ENCODE peak calls at places on chromosomes 2 and 18, in four cellular contexts. V, H, L and N are unnamed samples.

GRCh38 chr2:53633441-53633840 is 134.2 kb upstream of the CHAC2 start:
- DNase-seq in L (peak), H (peak), V (no peak), N (no peak)

GRCh38 chr2:74128206-74128605 is 19.5 kb downstream of the BOLA3 start:
- DNase-seq in H (no peak), L (no peak), V (no peak), N (no peak)

GRCh38 chr2:220144411-220144810 is 517.0 kb downstream of the SLC4A3 start:
- DNase-seq in H (no peak), V (no peak), L (no peak), N (no peak)

GRCh38 chr2:103823847-103824246 is 1030.1 kb upstream of the POU3F3 start:
- DNase-seq in L (no peak), H (no peak), V (no peak), N (no peak)

GRCh38 chr2:76210551-76210950 is 499.8 kb upstream of the GCFC2 start:
- DNase-seq in L (no peak), V (no peak), H (no peak), N (no peak)

GRCh38 chr18:36249392-36249791 is 48.1 kb upstream of the FHOD3 start:
- DNase-seq in L (no peak), H (no peak), V (no peak), N (no peak)

GRCh38 chr2:150878347-150878746 is 383.3 kb downstream of the RBM43 start:
- DNase-seq in V (peak), H (no peak), L (peak), N (no peak)

GRCh38 chr2:11446733-11447248 is 19.2 kb downstream of the E2F6 start:
- DNase-seq in H (peak), L (peak), V (peak), N (peak)

GRCh38 chr2:207252979-207253640 is 87.4 kb upstream of the KLF7 start:
- DNase-seq in H (peak), L (no peak), V (no peak), N (no peak)

GRCh38 chr2:167191588-167191987 is 303.3 kb downstream of the XIRP2 start:
- DNase-seq in L (no peak), H (no peak), V (no peak), N (no peak)

GRCh38 chr2:126975671-126976655 is 77.3 kb downstream of the TEX51 start:
- DNase-seq in V (no peak), H (peak), L (no peak), N (no peak)

GRCh38 chr18:36372902-36373301 is 75.4 kb downstream of the FHOD3 start:
- DNase-seq in V (no peak), H (no peak), L (no peak), N (no peak)

GRCh38 chr2:40721595-40721994 is 269.7 kb upstream of the SLC8A1 start:
- DNase-seq in V (no peak), L (no peak), H (no peak), N (no peak)

GRCh38 chr18:48546411-48546810 is 7.6 kb downstream of the CTIF start:
- DNase-seq in V (no peak), H (no peak), L (no peak), N (no peak)

GRCh38 chr2:79122676-79123075 is 2.4 kb downstream of the REG1A start:
- DNase-seq in L (no peak), H (no peak), V (no peak), N (no peak)

GRCh38 chr2:219959471-219959870 is 332.0 kb downstream of the SLC4A3 start:
- DNase-seq in V (no peak), H (no peak), L (no peak), N (no peak)

GRCh38 chr2:39120521-39120770 is 405 bp downstream of the SOS1 start:
- DNase-seq in H (no peak), L (no peak), V (no peak), N (no peak)

GRCh38 chr2:2621855-2622254 is 290.8 kb upstream of the MYT1L start:
- DNase-seq in H (no peak), L (no peak), V (no peak), N (no peak)

GRCh38 chr2:121755237-121756111 is at the start of gene TSN:
- DNase-seq in V (peak), L (peak), H (peak), N (peak)

GRCh38 chr2:47767880-47768609 is 14.9 kb upstream of the MSH6 start:
- DNase-seq in V (peak), L (peak), H (peak), N (peak)

GRCh38 chr2:48312126-48312525 is 217.8 kb upstream of the STON1 start:
- DNase-seq in V (no peak), H (no peak), L (peak), N (no peak)

GRCh38 chr18:77088977-77089795 is 43.4 kb downstream of the MBP start:
- DNase-seq in H (no peak), L (no peak), V (no peak), N (no peak)

GRCh38 chr18:73235921-73236320 is 368.1 kb upstream of the NETO1 start:
- DNase-seq in V (no peak), H (no peak), L (no peak), N (no peak)

GRCh38 chr2:103174711-103175110 is 412.9 kb downstream of the TMEM182 start:
- DNase-seq in H (no peak), V (no peak), L (no peak), N (no peak)

GRCh38 chr2:200677721-200678532 is 92.1 kb downstream of the AOX1 start:
- DNase-seq in H (no peak), L (peak), V (no peak), N (no peak)

GRCh38 chr2:198203306-198203705 is 398.9 kb downstream of the PLCL1 start:
- DNase-seq in V (no peak), H (no peak), L (no peak), N (no peak)

GRCh38 chr2:66696374-66696773 is 261.4 kb downstream of the MEIS1 start:
- DNase-seq in H (no peak), L (no peak), V (no peak), N (no peak)
- H3K9ac ChIP-seq in H (no peak), L (no peak), V (no peak), N (no peak)

DNA sequence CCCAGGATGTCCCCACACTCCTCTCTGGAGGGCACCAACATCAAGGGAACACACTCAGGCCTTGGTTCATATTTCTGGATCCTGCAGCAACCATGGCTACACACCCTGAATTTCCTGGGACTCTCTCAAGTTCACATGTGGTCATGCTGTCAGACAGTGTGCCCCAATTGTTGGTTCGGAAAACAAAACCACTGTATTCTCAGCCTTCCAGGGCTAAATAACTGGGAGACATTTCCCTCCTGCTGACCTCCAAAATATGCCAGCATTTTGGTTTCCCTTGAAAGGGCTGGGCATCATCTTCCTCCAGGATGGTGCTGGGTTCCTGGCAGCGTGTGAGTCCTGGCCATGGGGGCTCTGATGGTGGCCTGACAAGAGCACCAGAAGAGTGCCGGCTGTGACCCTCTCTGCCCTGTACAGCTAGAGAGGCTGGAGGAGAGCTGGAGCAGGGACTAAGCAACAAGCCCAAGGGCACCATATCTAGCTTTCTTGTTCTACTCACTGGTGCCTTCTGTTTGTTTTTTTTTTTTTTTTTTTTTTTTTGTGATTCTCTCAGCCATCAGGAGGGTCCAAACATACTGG is 37.5 kb upstream of the WIPF1 start:
- DNase-seq in H (no peak), V (no peak), L (no peak), N (peak)
- H3K9ac ChIP-seq in H (no peak), V (peak), L (no peak), N (peak)

DNA sequence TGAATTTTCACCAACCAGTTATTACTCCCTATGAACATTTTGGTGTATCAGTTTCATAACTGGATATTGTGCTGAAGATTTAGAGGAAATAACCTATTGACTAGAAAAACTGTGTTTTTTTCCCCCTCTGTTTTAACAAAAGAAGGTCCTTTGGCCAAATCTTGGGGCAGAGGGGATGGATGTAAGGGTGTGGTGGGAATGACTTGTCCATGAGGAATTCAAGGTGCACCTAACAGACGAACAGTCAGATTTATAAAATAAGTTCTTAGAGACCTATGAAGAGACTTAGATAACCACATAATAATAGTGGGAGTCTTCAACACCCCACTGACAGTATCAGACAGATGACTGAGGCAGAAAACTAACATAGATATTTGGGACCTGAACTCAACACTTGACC is 119.3 kb upstream of the SESTD1 start:
- DNase-seq in L (no peak), V (no peak), H (no peak), N (no peak)
- H3K9ac ChIP-seq in L (no peak), V (no peak), H (no peak), N (no peak)

DNA sequence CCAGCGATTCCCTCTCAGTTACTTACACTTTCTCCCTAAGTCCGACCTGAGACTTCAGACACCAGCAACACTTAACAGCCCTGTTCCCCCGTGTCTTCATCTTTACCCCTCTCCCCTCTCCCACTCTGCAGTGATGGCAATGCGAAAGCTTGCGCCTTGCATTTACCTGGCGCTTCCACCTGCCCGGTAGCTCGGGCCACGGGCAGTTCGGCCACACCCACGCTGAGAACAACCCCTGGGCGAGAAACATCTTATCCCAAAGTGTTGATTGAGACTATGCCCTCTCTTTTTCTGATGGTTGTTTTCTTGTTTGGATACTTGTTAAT is 571 bp downstream of the DNAJC10 start:
- DNase-seq in L (peak), H (no peak), V (peak), N (no peak)
- H3K9ac ChIP-seq in L (peak), H (peak), V (peak), N (peak)